ENCODE peak calls at places on chromosomes 7 and 10, in eight cellular contexts. T is neuronal stem cell, P is Peyer's patch, V is vagina, Q is ovary, L is stomach, Y is AG04450, K is adrenal gland. F is an unnamed sample. For H3K9me3, the result is how much of the 10 kb centered on the place peaks cover.

GRCh38 chr7:29921404-29922010 is 68.1 kb downstream of the SCRN1 start:
- DNase-seq in T (peak), Y (peak), L (peak), P (no peak), K (peak), Q (peak), V (no peak), F (peak)

GRCh38 chr7:77205706-77206105 is 6.1 kb upstream of the FGL2 start:
- DNase-seq in Y (no peak), K (no peak), T (no peak), V (no peak), P (no peak), Q (no peak), L (no peak), F (no peak)

GRCh38 chr7:139089118-139089517 is 20.4 kb downstream of the ZC3HAV1 start:
- DNase-seq in P (no peak), K (no peak), V (no peak), Q (no peak), T (no peak), L (no peak), Y (no peak), F (no peak)

GRCh38 chr7:98119257-98119918 is 12.7 kb downstream of the LMTK2 start:
- DNase-seq in Q (no peak), T (no peak), K (peak), P (no peak), L (no peak), V (no peak), Y (peak), F (no peak)

GRCh38 chr10:69406816-69407580 is 9.7 kb downstream of the TACR2 start:
- DNase-seq in Y (no peak), P (no peak), K (no peak), L (no peak), V (no peak), Q (no peak), T (no peak), F (no peak)

GRCh38 chr10:89515031-89515841 is 20.2 kb downstream of the SLC16A12 start:
- DNase-seq in L (no peak), Q (no peak), Y (peak), P (no peak), V (no peak), T (no peak), K (no peak), F (no peak)

GRCh38 chr7:133230591-133231194 is 22.2 kb upstream of the EXOC4 start:
- DNase-seq in L (peak), P (no peak), Y (peak), V (no peak), T (peak), Q (no peak), K (peak), F (peak)

GRCh38 chr7:138460649-138461607 is 869 bp downstream of the TRIM24 start:
- DNase-seq in Q (peak), P (peak), V (no peak), Y (no peak), L (peak), K (peak), T (peak), F (no peak)

GRCh38 chr7:15214981-15215380 is 312.4 kb upstream of the DGKB start:
- DNase-seq in V (no peak), T (no peak), L (no peak), Y (no peak), Q (no peak), P (no peak), K (no peak), F (no peak)

GRCh38 chr7:140640727-140641531 is at the start of gene DENND2A:
- DNase-seq in V (no peak), P (peak), T (peak), L (peak), Q (peak), K (no peak), Y (peak), F (no peak)

GRCh38 chr7:71740196-71740560 is 608.2 kb downstream of the GALNT17 start:
- DNase-seq in V (no peak), T (no peak), Q (no peak), P (no peak), Y (no peak), L (no peak), K (no peak), F (no peak)

GRCh38 chr7:130982160-130982638 is 248.2 kb upstream of the KLF14 start:
- DNase-seq in Q (no peak), K (no peak), T (peak), Y (no peak), P (no peak), V (no peak), L (no peak), F (peak)

GRCh38 chr7:140904081-140904480 is 20.6 kb downstream of the BRAF start:
- DNase-seq in K (no peak), L (no peak), P (no peak), Y (no peak), Q (no peak), T (no peak), V (no peak), F (no peak)

GRCh38 chr7:148726385-148726784 is 27.7 kb downstream of the CUL1 start:
- DNase-seq in K (no peak), L (no peak), Y (no peak), V (no peak), Q (no peak), P (no peak), T (no peak), F (no peak)

GRCh38 chr7:88377421-88377820 is 70.7 kb upstream of the STEAP4 start:
- DNase-seq in Y (no peak), K (no peak), L (no peak), V (no peak), Q (no peak), T (peak), P (no peak), F (peak)

GRCh38 chr7:149081914-149082313 is 8.6 kb downstream of the ZNF786 start:
- DNase-seq in Q (no peak), L (no peak), P (no peak), K (no peak), Y (no peak), V (no peak), T (no peak), F (no peak)

GRCh38 chr7:144821069-144821468 is 14.8 kb downstream of the TPK1 start:
- DNase-seq in Q (no peak), L (no peak), T (no peak), Y (no peak), V (no peak), P (no peak), K (no peak), F (no peak)

GRCh38 chr10:104315486-104315921 is 22.8 kb downstream of the ITPRIP start:
- DNase-seq in V (no peak), P (no peak), Q (no peak), T (no peak), L (no peak), Y (no peak), K (no peak), F (no peak)

GRCh38 chr10:82866424-82867020 is 991.5 kb downstream of the NRG3 start:
- DNase-seq in T (no peak), K (no peak), V (no peak), Y (no peak), L (no peak), P (no peak), Q (no peak), F (no peak)

GRCh38 chr7:130441408-130441854 is 615 bp upstream of the CEP41 start:
- DNase-seq in L (no peak), P (no peak), V (no peak), Y (no peak), T (peak), K (no peak), Q (peak), F (peak)

GRCh38 chr10:86100581-86101061 is 266.0 kb downstream of the GRID1 start:
- DNase-seq in V (peak), P (no peak), T (peak), Y (no peak), K (no peak), L (no peak), Q (no peak), F (no peak)

GRCh38 chr7:54339074-54339473 is 203.1 kb upstream of the VSTM2A start:
- DNase-seq in K (no peak), T (no peak), Y (no peak), P (no peak), Q (no peak), L (no peak), V (no peak), F (no peak)

GRCh38 chr10:119176166-119176565 is 2.4 kb downstream of the PRDX3 start:
- DNase-seq in L (no peak), Q (no peak), K (no peak), T (no peak), Y (no peak), P (no peak), V (no peak), F (no peak)

GRCh38 chr10:112367516-112367915 is 6.4 kb upstream of the ACSL5 start:
- DNase-seq in T (no peak), L (no peak), P (no peak), V (no peak), Q (no peak), Y (no peak), K (no peak), F (no peak)

GRCh38 chr10:72794260-72794659 is 99.3 kb upstream of the OIT3 start:
- DNase-seq in P (no peak), Q (no peak), L (no peak), Y (no peak), K (no peak), T (no peak), V (no peak), F (no peak)

GRCh38 chr10:71770255-71770654 is 3.1 kb downstream of the VSIR start:
- DNase-seq in V (no peak), Y (no peak), P (no peak), T (no peak), Q (no peak), L (no peak), K (no peak), F (no peak)

GRCh38 chr7:5567810-5568209 is 144.2 kb upstream of the TNRC18 start:
- DNase-seq in T (no peak), Y (no peak), L (no peak), V (no peak), K (no peak), Q (no peak), P (no peak), F (no peak)

GRCh38 chr10:78721231-78721630 is 347.5 kb upstream of the ZMIZ1 start:
- DNase-seq in V (no peak), T (no peak), P (no peak), K (no peak), L (no peak), Y (no peak), Q (no peak), F (no peak)

GRCh38 chr7:324011-324410 is 34.0 kb downstream of the FOXL3 start:
- DNase-seq in V (no peak), T (no peak), L (no peak), Y (no peak), K (no peak), Q (no peak), P (no peak), F (no peak)

GRCh38 chr10:119500796-119501195 is 41.7 kb downstream of the RGS10 start:
- DNase-seq in V (no peak), T (no peak), P (no peak), Y (no peak), K (no peak), L (no peak), Q (no peak), F (no peak)

GRCh38 chr10:50927522-50928189 is 42.2 kb upstream of the A1CF start:
- DNase-seq in Y (no peak), L (no peak), V (no peak), Q (no peak), T (no peak), K (no peak), P (no peak), F (no peak)

GRCh38 chr10:100890696-100891271 is 22.0 kb upstream of the SLF2 start:
- DNase-seq in V (peak), K (no peak), T (no peak), L (no peak), P (no peak), Y (peak), Q (peak), F (no peak)

DNA sequence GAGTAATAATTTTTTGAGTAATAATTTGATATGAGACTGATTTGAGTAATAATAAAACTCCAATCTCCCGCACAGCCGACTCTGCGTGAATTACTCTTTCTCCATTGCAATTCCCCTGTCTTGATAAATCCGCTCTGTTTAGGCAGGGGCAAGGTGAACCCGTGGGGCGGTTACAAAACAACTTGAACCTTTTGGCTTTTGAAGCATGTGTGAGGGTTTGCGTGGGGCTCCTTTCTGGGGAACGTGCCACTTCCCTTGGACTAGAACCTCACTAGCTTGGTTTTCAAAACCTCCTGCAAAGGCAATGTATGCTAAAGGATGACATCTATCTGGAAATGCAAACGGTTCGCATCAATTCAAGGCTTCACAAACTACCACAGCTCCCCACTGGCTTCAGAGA is 1.5 kb downstream of the CRPPA start:
- DNase-seq in T (no peak), L (no peak), K (no peak), P (no peak), Y (no peak), V (no peak), Q (no peak), F (no peak)
- H3K27ac ChIP-seq in T (no peak), L (peak), K (no peak), P (peak), Y (no peak), V (peak), Q (peak), F (no peak)

GRCh38 chr10:17109475-17110207 is 20.0 kb downstream of the CUBN start:
- DNase-seq in L (no peak), K (peak), T (no peak), Y (peak), V (no peak), P (no peak), Q (no peak), F (no peak)
- H3K4me3 ChIP-seq in L (no peak), K (no peak), T (no peak), Y (no peak), V (no peak), P (no peak), Q (no peak), F (no peak)

GRCh38 chr10:978826-979421 is 9.3 kb upstream of the GTPBP4 start:
- DNase-seq in Y (no peak), Q (no peak), T (no peak), L (no peak), P (no peak), V (no peak), K (no peak), F (no peak)

GRCh38 chr10:983401-983800 is 4.8 kb upstream of the GTPBP4 start:
- DNase-seq in V (no peak), Y (no peak), K (no peak), T (no peak), L (no peak), Q (no peak), P (no peak), F (no peak)

GRCh38 chr10:976316-976715 is 11.9 kb upstream of the GTPBP4 start:
- DNase-seq in K (no peak), Q (no peak), V (no peak), L (no peak), P (no peak), T (no peak), Y (no peak), F (no peak)

GRCh38 chr10:983951-984705 is 4.1 kb upstream of the GTPBP4 start:
- DNase-seq in Q (no peak), L (peak), V (no peak), P (no peak), K (no peak), T (no peak), Y (no peak), F (no peak)

DNA sequence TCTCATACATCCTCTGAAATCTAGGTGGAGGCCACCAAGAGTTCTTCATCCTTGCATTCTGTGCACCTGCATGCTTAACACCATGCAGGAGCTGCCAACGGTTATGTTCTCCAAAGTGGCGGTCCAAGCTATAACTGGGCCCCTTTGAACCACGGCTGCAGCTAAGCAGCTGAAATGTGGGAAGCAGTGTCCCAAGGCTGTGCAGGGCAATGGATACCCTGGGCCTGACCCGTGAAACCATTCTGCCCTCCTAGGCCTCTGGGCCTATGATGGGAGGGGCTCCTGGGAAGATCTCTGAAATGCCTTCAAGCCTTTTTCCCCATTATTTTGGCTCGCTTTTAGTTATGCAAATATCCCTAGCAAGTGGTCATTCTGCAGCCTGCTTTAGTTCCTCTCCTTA is 7.8 kb upstream of the GTPBP4 start:
- DNase-seq in Q (no peak), V (no peak), L (no peak), T (no peak), K (no peak), P (no peak), Y (no peak), F (no peak)
- H3K9me3 ChIP-seq in Q (under half), V (under half), L (under half), T (under half), K (under half), P (under half), Y (under half), F (under half)

GRCh38 chr10:126391162-126391880 is 3.0 kb upstream of the ADAM12 start:
- DNase-seq in V (no peak), T (no peak), L (no peak), P (no peak), Y (no peak), K (no peak), Q (no peak), F (no peak)
- H3K27ac ChIP-seq in V (no peak), T (no peak), L (no peak), P (peak), Y (no peak), K (no peak), Q (peak), F (no peak)

GRCh38 chr7:152313879-152314604 is 121.8 kb downstream of the KMT2C start:
- DNase-seq in P (no peak), Y (peak), V (no peak), Q (no peak), L (no peak), K (peak), T (no peak), F (no peak)
- H3K4me3 ChIP-seq in P (no peak), Y (no peak), V (no peak), Q (no peak), L (no peak), K (no peak), T (no peak), F (no peak)